ENCODE peak calls at places on chromosomes 1 and 21, in seven cellular contexts. J is tibial artery; G is AG08395; T is midbrain; P is KG1; Y is NCI-H2081; I is activated CD8-positive, alpha-beta T cell treated with anti-CD3 and anti-CD28 coated beads, Interleukin-2, amount 10 ng/mL, durations not matched to agents 7 days and 5 days. B is an unnamed sample.

GRCh38 chr1:86503477-86504129 is 34.9 kb downstream of the CLCA1 start:
- DNase-seq in P (no peak), J (no peak), I (no peak), T (peak), Y (no peak), G (no peak), B (peak)

GRCh38 chr1:205599667-205600042 is 32.2 kb downstream of the ELK4 start:
- DNase-seq in P (no peak), G (no peak), Y (no peak), J (no peak), T (no peak), I (no peak), B (no peak)

GRCh38 chr1:162139398-162139685 is 69.9 kb downstream of the NOS1AP start:
- DNase-seq in P (no peak), Y (no peak), G (no peak), I (no peak), T (peak), J (no peak), B (no peak)

GRCh38 chr1:115114308-115114707 is 25.0 kb upstream of the TSPAN2 start:
- DNase-seq in I (no peak), P (no peak), J (no peak), G (no peak), T (no peak), Y (no peak), B (no peak)

GRCh38 chr1:11749203-11749689 is 12.7 kb upstream of the C1orf167 start:
- DNase-seq in J (no peak), G (peak), Y (no peak), T (peak), P (peak), I (peak), B (peak)

GRCh38 chr1:183195146-183195571 is 9.1 kb downstream of the LAMC2 start:
- DNase-seq in P (no peak), Y (no peak), J (no peak), T (no peak), G (peak), I (no peak), B (no peak)

GRCh38 chr1:232833966-232834535 is 28.8 kb downstream of the MAP10 start:
- DNase-seq in T (no peak), G (no peak), Y (no peak), P (no peak), I (no peak), J (no peak), B (no peak)

GRCh38 chr1:112011231-112011630 is 21.8 kb upstream of the KCND3 start:
- DNase-seq in G (peak), Y (no peak), T (no peak), P (no peak), I (no peak), J (no peak), B (peak)

GRCh38 chr1:76764638-76765572 is 102.4 kb upstream of the ST6GALNAC5 start:
- DNase-seq in T (peak), P (no peak), I (no peak), G (no peak), Y (no peak), J (no peak), B (no peak)

GRCh38 chr1:232635778-232636356 is 5.9 kb upstream of the SIPA1L2 start:
- DNase-seq in Y (peak), T (peak), P (peak), I (no peak), G (peak), J (no peak), B (no peak)

GRCh38 chr1:204366759-204367158 is 7.0 kb upstream of the PLEKHA6 start:
- DNase-seq in J (no peak), I (no peak), G (no peak), T (no peak), Y (no peak), P (no peak), B (no peak)

GRCh38 chr1:160370561-160371345 is 3.9 kb downstream of the NHLH1 start:
- DNase-seq in T (no peak), Y (no peak), I (no peak), G (no peak), P (no peak), J (no peak), B (no peak)

GRCh38 chr21:37936010-37936785 is 19.9 kb upstream of the KCNJ6 start:
- DNase-seq in I (no peak), G (no peak), T (no peak), Y (no peak), J (no peak), P (no peak), B (no peak)

GRCh38 chr1:220045356-220046051 is 801 bp downstream of the EPRS1 start:
- DNase-seq in G (no peak), I (no peak), T (no peak), J (no peak), Y (no peak), P (peak), B (no peak)

GRCh38 chr21:35565204-35565611 is 495.1 kb downstream of the SETD4 start:
- DNase-seq in G (peak), J (peak), Y (no peak), P (no peak), T (no peak), I (no peak), B (no peak)

GRCh38 chr1:4786061-4786460 is 131.7 kb downstream of the AJAP1 start:
- DNase-seq in Y (no peak), P (no peak), G (no peak), I (no peak), T (no peak), J (peak), B (no peak)

GRCh38 chr1:174884001-174884400 is 115.7 kb upstream of the CACYBP start:
- DNase-seq in Y (no peak), P (no peak), T (no peak), I (no peak), G (no peak), J (no peak), B (no peak)

GRCh38 chr1:65952692-65953091 is 160.0 kb downstream of the PDE4B start:
- DNase-seq in J (no peak), I (no peak), T (no peak), Y (no peak), G (no peak), P (no peak), B (no peak)

GRCh38 chr1:85623061-85623471 is 42.5 kb downstream of the CCN1 start:
- DNase-seq in I (no peak), Y (no peak), G (peak), P (no peak), T (no peak), J (no peak), B (no peak)

GRCh38 chr1:226730826-226731225 is 8.3 kb downstream of the ITPKB start:
- DNase-seq in P (no peak), T (no peak), I (no peak), Y (no peak), G (no peak), J (no peak), B (no peak)

GRCh38 chr1:244272471-244273261 is 179.0 kb downstream of the ADSS2 start:
- DNase-seq in P (peak), J (peak), I (peak), T (peak), Y (peak), G (peak), B (peak)

GRCh38 chr1:78440381-78440793 is 50.4 kb upstream of the PTGFR start:
- DNase-seq in G (peak), Y (no peak), T (no peak), P (no peak), J (no peak), I (no peak), B (no peak)

GRCh38 chr1:86955678-86956077 is 41.2 kb downstream of the HS2ST1 start:
- DNase-seq in T (no peak), G (no peak), I (no peak), J (no peak), P (no peak), Y (no peak), B (no peak)

GRCh38 chr1:189596197-189596596 is 881.5 kb downstream of the BRINP3 start:
- DNase-seq in Y (no peak), T (no peak), G (no peak), P (no peak), J (no peak), I (no peak), B (no peak)

GRCh38 chr21:32120231-32120630 is 158.6 kb downstream of the MIS18A start:
- DNase-seq in I (no peak), P (no peak), G (no peak), Y (no peak), J (no peak), T (no peak), B (no peak)

GRCh38 chr1:4058706-4059105 is 158.6 kb upstream of the C1orf174 start:
- DNase-seq in T (no peak), G (no peak), J (no peak), P (no peak), I (peak), Y (no peak), B (no peak)

GRCh38 chr1:200306954-200307754 is 102.7 kb downstream of the ZNF281 start:
- DNase-seq in G (peak), T (peak), Y (peak), J (no peak), P (no peak), I (peak), B (no peak)

GRCh38 chr1:244361764-244362473 is 89.8 kb downstream of the ADSS2 start:
- DNase-seq in T (peak), G (peak), J (no peak), P (no peak), Y (no peak), I (no peak), B (no peak)

GRCh38 chr1:102588536-102588935 is 519.8 kb downstream of the COL11A1 start:
- DNase-seq in J (no peak), T (no peak), I (no peak), P (peak), Y (no peak), G (no peak), B (no peak)

GRCh38 chr1:182629674-182630073 is 25.5 kb upstream of the RGS16 start:
- DNase-seq in T (no peak), G (no peak), P (no peak), Y (no peak), J (no peak), I (peak), B (no peak)

GRCh38 chr1:194277927-194278326 is 1091.5 kb upstream of the B3GALT2 start:
- DNase-seq in Y (no peak), P (no peak), G (no peak), T (no peak), I (no peak), J (no peak), B (no peak)

GRCh38 chr1:56872597-56872996 is 18.0 kb downstream of the C8A start:
- DNase-seq in Y (no peak), T (no peak), J (no peak), I (no peak), G (peak), P (no peak), B (no peak)

GRCh38 chr1:44733365-44733764 is 2.4 kb upstream of the RNU5D-1 start:
- DNase-seq in G (peak), Y (no peak), I (no peak), J (no peak), T (no peak), P (no peak), B (no peak)

GRCh38 chr21:38621132-38621531 is 122.9 kb upstream of the ERG start:
- DNase-seq in Y (no peak), J (no peak), T (no peak), I (no peak), G (no peak), P (no peak), B (no peak)

GRCh38 chr1:215900684-215901083 is 333.6 kb downstream of the KCTD3 start:
- DNase-seq in T (no peak), Y (no peak), I (no peak), J (no peak), G (no peak), P (no peak), B (no peak)

GRCh38 chr21:36700961-36701911 is 2.3 kb downstream of the SIM2 start:
- DNase-seq in Y (no peak), P (no peak), G (no peak), J (no peak), I (no peak), T (no peak), B (no peak)

GRCh38 chr1:159229896-159230295 is 25.2 kb downstream of the ACKR1 start:
- DNase-seq in Y (no peak), J (no peak), T (no peak), P (no peak), G (no peak), I (no peak), B (no peak)

GRCh38 chr1:204872262-204872881 is 1.7 kb downstream of the NFASC start:
- DNase-seq in T (no peak), I (no peak), Y (no peak), G (peak), P (no peak), J (no peak), B (no peak)

GRCh38 chr1:2556277-2557145 is at the start of gene TNFRSF14:
- DNase-seq in P (peak), Y (no peak), I (peak), T (no peak), G (peak), J (peak), B (peak)